ENCODE peak calls at places on chromosomes 12 and 14, in six cellular contexts. One of them, this sample, is unnamed.

GRCh38 chr14:61296151-61296550 is 15.0 kb upstream of the TMEM30B start:
- DNase-seq in heart left ventricle: no peak
- DNase-seq in HCT116: no peak
- DNase-seq in IMR-90: no peak
- DNase-seq in stomach: no peak
- DNase-seq in A549: no peak
- DNase-seq in this sample: no peak

GRCh38 chr14:32697704-32698103 is 241.0 kb upstream of the NPAS3 start:
- DNase-seq in stomach: no peak
- DNase-seq in heart left ventricle: no peak
- DNase-seq in IMR-90: peak
- DNase-seq in A549: no peak
- DNase-seq in HCT116: no peak
- DNase-seq in this sample: no peak

GRCh38 chr14:68254669-68255527 is 435.3 kb downstream of the RAD51B start:
- DNase-seq in HCT116: no peak
- DNase-seq in IMR-90: peak
- DNase-seq in heart left ventricle: no peak
- DNase-seq in A549: no peak
- DNase-seq in stomach: no peak
- DNase-seq in this sample: no peak

GRCh38 chr12:69284131-69284530 is 44.8 kb downstream of the CPSF6 start:
- DNase-seq in heart left ventricle: peak
- DNase-seq in IMR-90: peak
- DNase-seq in stomach: peak
- DNase-seq in HCT116: peak
- DNase-seq in A549: peak
- DNase-seq in this sample: peak

GRCh38 chr14:103721334-103722120 is 5.9 kb downstream of the ZFYVE21 start:
- DNase-seq in IMR-90: peak
- DNase-seq in stomach: no peak
- DNase-seq in A549: peak
- DNase-seq in HCT116: peak
- DNase-seq in heart left ventricle: no peak
- DNase-seq in this sample: no peak

GRCh38 chr14:97198813-97199212 is 401.6 kb downstream of the VRK1 start:
- DNase-seq in HCT116: no peak
- DNase-seq in stomach: no peak
- DNase-seq in heart left ventricle: no peak
- DNase-seq in A549: no peak
- DNase-seq in IMR-90: no peak
- DNase-seq in this sample: no peak

GRCh38 chr14:43043851-43044250 is 1437.2 kb downstream of the LRFN5 start:
- DNase-seq in HCT116: no peak
- DNase-seq in stomach: no peak
- DNase-seq in heart left ventricle: no peak
- DNase-seq in IMR-90: no peak
- DNase-seq in A549: no peak
- DNase-seq in this sample: no peak

GRCh38 chr12:92186038-92186470 is 40.4 kb upstream of the BTG1 start:
- DNase-seq in stomach: no peak
- DNase-seq in heart left ventricle: no peak
- DNase-seq in A549: no peak
- DNase-seq in HCT116: no peak
- DNase-seq in IMR-90: no peak
- DNase-seq in this sample: no peak

GRCh38 chr12:42459336-42459847 is 130.2 kb downstream of the PRICKLE1 start:
- DNase-seq in IMR-90: no peak
- DNase-seq in heart left ventricle: no peak
- DNase-seq in A549: no peak
- DNase-seq in HCT116: no peak
- DNase-seq in stomach: no peak
- DNase-seq in this sample: no peak

GRCh38 chr14:105420141-105420975 is 731 bp downstream of the MTA1 start:
- DNase-seq in heart left ventricle: peak
- DNase-seq in HCT116: no peak
- DNase-seq in IMR-90: no peak
- DNase-seq in A549: no peak
- DNase-seq in stomach: no peak
- DNase-seq in this sample: peak

GRCh38 chr12:47021298-47021697 is 58.1 kb upstream of the PCED1B start:
- DNase-seq in HCT116: peak
- DNase-seq in IMR-90: peak
- DNase-seq in heart left ventricle: no peak
- DNase-seq in stomach: no peak
- DNase-seq in A549: peak
- DNase-seq in this sample: peak

GRCh38 chr12:76628745-76629144 is 69.2 kb upstream of the OSBPL8 start:
- DNase-seq in heart left ventricle: no peak
- DNase-seq in IMR-90: no peak
- DNase-seq in HCT116: no peak
- DNase-seq in stomach: no peak
- DNase-seq in A549: no peak
- DNase-seq in this sample: peak

GRCh38 chr12:40049268-40049667 is 56.6 kb downstream of the SLC2A13 start:
- DNase-seq in IMR-90: no peak
- DNase-seq in A549: no peak
- DNase-seq in HCT116: no peak
- DNase-seq in heart left ventricle: no peak
- DNase-seq in stomach: no peak
- DNase-seq in this sample: no peak

GRCh38 chr14:54490448-54490805 is 1.6 kb upstream of the GMFB start:
- DNase-seq in heart left ventricle: no peak
- DNase-seq in A549: no peak
- DNase-seq in IMR-90: no peak
- DNase-seq in HCT116: no peak
- DNase-seq in stomach: no peak
- DNase-seq in this sample: no peak

GRCh38 chr12:68497702-68498101 is 113.0 kb upstream of the RAP1B start:
- DNase-seq in stomach: no peak
- DNase-seq in heart left ventricle: no peak
- DNase-seq in HCT116: peak
- DNase-seq in A549: peak
- DNase-seq in IMR-90: peak
- DNase-seq in this sample: no peak

GRCh38 chr14:59275668-59276067 is 87.2 kb downstream of the DAAM1 start:
- DNase-seq in HCT116: peak
- DNase-seq in IMR-90: peak
- DNase-seq in A549: peak
- DNase-seq in heart left ventricle: no peak
- DNase-seq in stomach: no peak
- DNase-seq in this sample: peak

GRCh38 chr14:75059642-75060041 is 4.2 kb downstream of the ACYP1 start:
- DNase-seq in A549: no peak
- DNase-seq in HCT116: no peak
- DNase-seq in IMR-90: peak
- DNase-seq in heart left ventricle: no peak
- DNase-seq in stomach: no peak
- DNase-seq in this sample: no peak

GRCh38 chr12:54725233-54725843 is 77.2 kb upstream of the DCD start:
- DNase-seq in IMR-90: no peak
- DNase-seq in HCT116: peak
- DNase-seq in A549: peak
- DNase-seq in heart left ventricle: no peak
- DNase-seq in stomach: no peak
- DNase-seq in this sample: peak

GRCh38 chr12:89977356-89978185 is 268.9 kb upstream of the ATP2B1 start:
- DNase-seq in HCT116: no peak
- DNase-seq in A549: no peak
- DNase-seq in stomach: no peak
- DNase-seq in IMR-90: peak
- DNase-seq in heart left ventricle: no peak
- DNase-seq in this sample: no peak

GRCh38 chr14:95046711-95047681 is 110.3 kb downstream of the DICER1 start:
- DNase-seq in IMR-90: peak
- DNase-seq in A549: no peak
- DNase-seq in heart left ventricle: no peak
- DNase-seq in HCT116: no peak
- DNase-seq in stomach: peak
- DNase-seq in this sample: no peak

GRCh38 chr12:130051900-130052299 is 110.4 kb upstream of the FZD10 start:
- DNase-seq in heart left ventricle: no peak
- DNase-seq in A549: no peak
- DNase-seq in HCT116: no peak
- DNase-seq in IMR-90: no peak
- DNase-seq in stomach: no peak
- DNase-seq in this sample: no peak

GRCh38 chr14:102853703-102854396 is 68.6 kb upstream of the AMN start:
- DNase-seq in IMR-90: no peak
- DNase-seq in A549: no peak
- DNase-seq in stomach: no peak
- DNase-seq in heart left ventricle: no peak
- DNase-seq in HCT116: no peak
- DNase-seq in this sample: no peak

GRCh38 chr12:116592116-116592637 is 33.0 kb downstream of the MAP1LC3B2 start:
- DNase-seq in HCT116: no peak
- DNase-seq in stomach: peak
- DNase-seq in IMR-90: no peak
- DNase-seq in A549: no peak
- DNase-seq in heart left ventricle: no peak
- DNase-seq in this sample: no peak

GRCh38 chr14:55272922-55273321 is 1.7 kb downstream of the FBXO34 start:
- DNase-seq in A549: no peak
- DNase-seq in heart left ventricle: no peak
- DNase-seq in stomach: no peak
- DNase-seq in IMR-90: no peak
- DNase-seq in HCT116: no peak
- DNase-seq in this sample: peak

GRCh38 chr14:58243790-58244555 is 670 bp upstream of the PSMA3 start:
- DNase-seq in IMR-90: no peak
- DNase-seq in heart left ventricle: no peak
- DNase-seq in A549: peak
- DNase-seq in HCT116: peak
- DNase-seq in stomach: no peak
- DNase-seq in this sample: peak

GRCh38 chr12:93573552-93574223 is 1.2 kb downstream of the SOCS2 start:
- DNase-seq in stomach: no peak
- DNase-seq in HCT116: no peak
- DNase-seq in IMR-90: peak
- DNase-seq in heart left ventricle: no peak
- DNase-seq in A549: no peak
- DNase-seq in this sample: peak

GRCh38 chr14:58078471-58078870 is 73.5 kb downstream of the ARMH4 start:
- DNase-seq in heart left ventricle: no peak
- DNase-seq in HCT116: no peak
- DNase-seq in stomach: no peak
- DNase-seq in IMR-90: peak
- DNase-seq in A549: no peak
- DNase-seq in this sample: no peak

GRCh38 chr12:116069943-116070342 is 207.6 kb downstream of the MED13L start:
- DNase-seq in A549: no peak
- DNase-seq in IMR-90: no peak
- DNase-seq in stomach: no peak
- DNase-seq in heart left ventricle: no peak
- DNase-seq in HCT116: no peak
- DNase-seq in this sample: no peak

GRCh38 chr12:78338054-78338785 is 507.5 kb downstream of the NAV3 start:
- DNase-seq in A549: no peak
- DNase-seq in IMR-90: no peak
- DNase-seq in heart left ventricle: no peak
- DNase-seq in stomach: no peak
- DNase-seq in HCT116: no peak
- DNase-seq in this sample: no peak

GRCh38 chr12:86712425-86712843 is 456.2 kb upstream of the MGAT4C start:
- DNase-seq in HCT116: peak
- DNase-seq in stomach: no peak
- DNase-seq in A549: peak
- DNase-seq in IMR-90: peak
- DNase-seq in heart left ventricle: no peak
- DNase-seq in this sample: no peak
- TF ChIP-seq POLR2A in HCT116: no peak
- TF ChIP-seq POLR2A in stomach: no peak
- TF ChIP-seq POLR2A in A549: no peak
- TF ChIP-seq POLR2A in IMR-90: no peak
- TF ChIP-seq POLR2A in heart left ventricle: no peak
- TF ChIP-seq POLR2A in this sample: no peak

GRCh38 chr14:35046048-35046750 is at the start of gene FAM177A1:
- DNase-seq in IMR-90: peak
- DNase-seq in stomach: peak
- DNase-seq in A549: peak
- DNase-seq in HCT116: peak
- DNase-seq in heart left ventricle: peak
- DNase-seq in this sample: peak
- TF ChIP-seq POLR2A in IMR-90: peak
- TF ChIP-seq POLR2A in stomach: no peak
- TF ChIP-seq POLR2A in A549: peak
- TF ChIP-seq POLR2A in HCT116: peak
- TF ChIP-seq POLR2A in heart left ventricle: peak
- TF ChIP-seq POLR2A in this sample: peak

GRCh38 chr14:22509751-22510300 is 79.2 kb downstream of the DAD1 start:
- DNase-seq in HCT116: no peak
- DNase-seq in heart left ventricle: no peak
- DNase-seq in stomach: no peak
- DNase-seq in A549: no peak
- DNase-seq in IMR-90: no peak
- DNase-seq in this sample: no peak
- TF ChIP-seq POLR2A in HCT116: no peak
- TF ChIP-seq POLR2A in heart left ventricle: no peak
- TF ChIP-seq POLR2A in stomach: no peak
- TF ChIP-seq POLR2A in A549: no peak
- TF ChIP-seq POLR2A in IMR-90: no peak
- TF ChIP-seq POLR2A in this sample: no peak

DNA sequence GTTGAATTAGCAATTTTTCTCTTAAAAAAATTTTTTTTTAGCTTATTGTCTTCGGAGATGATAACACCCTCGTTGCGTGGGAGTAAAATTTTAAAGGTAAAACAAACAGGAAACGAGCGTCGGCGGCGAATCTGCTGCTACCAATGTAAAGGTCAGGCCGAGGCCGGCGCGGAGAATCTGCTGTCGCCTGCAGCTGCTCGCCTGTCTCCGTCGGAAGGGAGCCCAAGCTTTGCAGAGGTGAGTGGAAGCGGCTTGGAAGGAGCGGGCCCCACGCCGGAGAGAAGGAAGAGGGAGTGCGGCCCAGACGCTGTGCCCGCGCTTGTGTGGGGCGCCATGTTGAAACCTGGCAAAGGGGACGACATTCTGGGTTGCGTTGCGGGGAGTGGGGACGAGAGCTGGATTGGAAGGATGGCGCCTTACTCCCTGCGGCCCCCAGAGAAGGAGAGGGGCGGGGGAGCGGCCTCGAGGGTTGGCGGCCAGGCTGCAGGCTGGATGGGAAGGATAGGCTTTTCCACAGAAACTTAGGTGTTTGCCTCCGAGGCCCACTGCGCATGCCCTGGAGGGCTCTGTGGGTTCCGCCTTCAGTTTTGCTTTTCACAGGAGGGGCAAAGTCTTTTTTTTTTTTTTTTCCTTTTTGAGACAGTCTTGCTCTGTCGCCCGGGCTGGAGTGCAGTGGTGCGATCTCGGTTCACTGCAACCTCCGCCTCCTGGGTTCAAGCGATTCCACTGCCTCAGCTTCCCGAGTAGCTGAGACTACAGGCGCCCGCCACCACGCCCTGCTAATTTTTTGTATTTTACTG is at the start of gene SNRNP35:
- DNase-seq in A549: peak
- DNase-seq in HCT116: peak
- DNase-seq in heart left ventricle: peak
- DNase-seq in stomach: peak
- DNase-seq in IMR-90: peak
- DNase-seq in this sample: peak
- TF ChIP-seq POLR2A in A549: peak
- TF ChIP-seq POLR2A in HCT116: peak
- TF ChIP-seq POLR2A in heart left ventricle: peak
- TF ChIP-seq POLR2A in stomach: no peak
- TF ChIP-seq POLR2A in IMR-90: peak
- TF ChIP-seq POLR2A in this sample: peak

This sample was measured in erythroblast.